ENCODE peak calls at places on chromosomes 2 and 18, in nine cellular contexts. One of them, this sample, is unnamed.

GRCh38 chr2:108825736-108826135 is 39.2 kb downstream of the CCDC138 start:
- DNase-seq in activated naive CD4-positive, alpha-beta T cell: no peak
- DNase-seq in foreskin keratinocyte: no peak
- DNase-seq in epithelial cell of esophagus: no peak
- DNase-seq in mesothelial cell of epicardium: no peak
- DNase-seq in GM23248: no peak
- DNase-seq in foreskin melanocyte: no peak
- DNase-seq in ureter: no peak
- DNase-seq in stimulated activated CD4-positive, alpha-beta T cell treated with anti-CD3 and anti-CD28 coated beads, TNF-alpha, amount 100 ng/mL, for 4 hours: no peak
- DNase-seq in this sample: no peak

GRCh38 chr2:140654565-140654964 is 1476.3 kb downstream of the LRP1B start:
- DNase-seq in activated naive CD4-positive, alpha-beta T cell: no peak
- DNase-seq in foreskin keratinocyte: no peak
- DNase-seq in stimulated activated CD4-positive, alpha-beta T cell treated with anti-CD3 and anti-CD28 coated beads, TNF-alpha, amount 100 ng/mL, for 4 hours: no peak
- DNase-seq in epithelial cell of esophagus: no peak
- DNase-seq in ureter: no peak
- DNase-seq in foreskin melanocyte: no peak
- DNase-seq in GM23248: no peak
- DNase-seq in mesothelial cell of epicardium: no peak
- DNase-seq in this sample: no peak

GRCh38 chr18:62967089-62967488 is 251.7 kb downstream of the PHLPP1 start:
- DNase-seq in foreskin melanocyte: no peak
- DNase-seq in foreskin keratinocyte: no peak
- DNase-seq in GM23248: no peak
- DNase-seq in mesothelial cell of epicardium: no peak
- DNase-seq in epithelial cell of esophagus: no peak
- DNase-seq in ureter: no peak
- DNase-seq in activated naive CD4-positive, alpha-beta T cell: no peak
- DNase-seq in stimulated activated CD4-positive, alpha-beta T cell treated with anti-CD3 and anti-CD28 coated beads, TNF-alpha, amount 100 ng/mL, for 4 hours: no peak
- DNase-seq in this sample: no peak

GRCh38 chr2:27282892-27283291 is 663 bp downstream of the TRIM54 start:
- DNase-seq in epithelial cell of esophagus: peak
- DNase-seq in foreskin keratinocyte: no peak
- DNase-seq in GM23248: no peak
- DNase-seq in ureter: no peak
- DNase-seq in stimulated activated CD4-positive, alpha-beta T cell treated with anti-CD3 and anti-CD28 coated beads, TNF-alpha, amount 100 ng/mL, for 4 hours: no peak
- DNase-seq in activated naive CD4-positive, alpha-beta T cell: no peak
- DNase-seq in mesothelial cell of epicardium: no peak
- DNase-seq in foreskin melanocyte: no peak
- DNase-seq in this sample: no peak

GRCh38 chr2:128319773-128320608 is 1.3 kb upstream of the HS6ST1 start:
- DNase-seq in GM23248: no peak
- DNase-seq in epithelial cell of esophagus: no peak
- DNase-seq in mesothelial cell of epicardium: peak
- DNase-seq in foreskin melanocyte: no peak
- DNase-seq in stimulated activated CD4-positive, alpha-beta T cell treated with anti-CD3 and anti-CD28 coated beads, TNF-alpha, amount 100 ng/mL, for 4 hours: no peak
- DNase-seq in ureter: no peak
- DNase-seq in foreskin keratinocyte: no peak
- DNase-seq in activated naive CD4-positive, alpha-beta T cell: no peak
- DNase-seq in this sample: peak

GRCh38 chr2:140997997-140998396 is 1132.8 kb downstream of the LRP1B start:
- DNase-seq in ureter: no peak
- DNase-seq in activated naive CD4-positive, alpha-beta T cell: no peak
- DNase-seq in foreskin keratinocyte: no peak
- DNase-seq in epithelial cell of esophagus: no peak
- DNase-seq in GM23248: peak
- DNase-seq in foreskin melanocyte: no peak
- DNase-seq in stimulated activated CD4-positive, alpha-beta T cell treated with anti-CD3 and anti-CD28 coated beads, TNF-alpha, amount 100 ng/mL, for 4 hours: no peak
- DNase-seq in mesothelial cell of epicardium: no peak
- DNase-seq in this sample: no peak

GRCh38 chr2:21981127-21981526 is 857.4 kb downstream of the TDRD15 start:
- DNase-seq in ureter: no peak
- DNase-seq in stimulated activated CD4-positive, alpha-beta T cell treated with anti-CD3 and anti-CD28 coated beads, TNF-alpha, amount 100 ng/mL, for 4 hours: no peak
- DNase-seq in activated naive CD4-positive, alpha-beta T cell: no peak
- DNase-seq in foreskin keratinocyte: no peak
- DNase-seq in mesothelial cell of epicardium: no peak
- DNase-seq in epithelial cell of esophagus: peak
- DNase-seq in foreskin melanocyte: no peak
- DNase-seq in GM23248: no peak
- DNase-seq in this sample: no peak

GRCh38 chr2:20675701-20676352 is 8.9 kb downstream of the GDF7 start:
- DNase-seq in ureter: no peak
- DNase-seq in activated naive CD4-positive, alpha-beta T cell: no peak
- DNase-seq in foreskin melanocyte: no peak
- DNase-seq in mesothelial cell of epicardium: no peak
- DNase-seq in stimulated activated CD4-positive, alpha-beta T cell treated with anti-CD3 and anti-CD28 coated beads, TNF-alpha, amount 100 ng/mL, for 4 hours: no peak
- DNase-seq in foreskin keratinocyte: peak
- DNase-seq in epithelial cell of esophagus: peak
- DNase-seq in GM23248: peak
- DNase-seq in this sample: no peak

GRCh38 chr2:230873670-230874401 is 9.1 kb downstream of the ITM2C start:
- DNase-seq in GM23248: no peak
- DNase-seq in mesothelial cell of epicardium: peak
- DNase-seq in stimulated activated CD4-positive, alpha-beta T cell treated with anti-CD3 and anti-CD28 coated beads, TNF-alpha, amount 100 ng/mL, for 4 hours: no peak
- DNase-seq in foreskin melanocyte: no peak
- DNase-seq in activated naive CD4-positive, alpha-beta T cell: no peak
- DNase-seq in ureter: peak
- DNase-seq in foreskin keratinocyte: no peak
- DNase-seq in epithelial cell of esophagus: no peak
- DNase-seq in this sample: no peak

GRCh38 chr2:158841839-158842238 is 46.7 kb downstream of the DAPL1 start:
- DNase-seq in epithelial cell of esophagus: no peak
- DNase-seq in mesothelial cell of epicardium: no peak
- DNase-seq in stimulated activated CD4-positive, alpha-beta T cell treated with anti-CD3 and anti-CD28 coated beads, TNF-alpha, amount 100 ng/mL, for 4 hours: no peak
- DNase-seq in foreskin keratinocyte: no peak
- DNase-seq in foreskin melanocyte: no peak
- DNase-seq in GM23248: peak
- DNase-seq in activated naive CD4-positive, alpha-beta T cell: no peak
- DNase-seq in ureter: no peak
- DNase-seq in this sample: no peak

GRCh38 chr2:56580242-56580641 is 396.5 kb downstream of the CCDC85A start:
- DNase-seq in activated naive CD4-positive, alpha-beta T cell: no peak
- DNase-seq in epithelial cell of esophagus: no peak
- DNase-seq in foreskin melanocyte: no peak
- DNase-seq in mesothelial cell of epicardium: no peak
- DNase-seq in GM23248: peak
- DNase-seq in stimulated activated CD4-positive, alpha-beta T cell treated with anti-CD3 and anti-CD28 coated beads, TNF-alpha, amount 100 ng/mL, for 4 hours: no peak
- DNase-seq in ureter: no peak
- DNase-seq in foreskin keratinocyte: peak
- DNase-seq in this sample: no peak

GRCh38 chr18:51193621-51194287 is 3.7 kb downstream of the MEX3C start:
- DNase-seq in GM23248: peak
- DNase-seq in mesothelial cell of epicardium: no peak
- DNase-seq in activated naive CD4-positive, alpha-beta T cell: no peak
- DNase-seq in foreskin melanocyte: no peak
- DNase-seq in epithelial cell of esophagus: peak
- DNase-seq in foreskin keratinocyte: no peak
- DNase-seq in ureter: no peak
- DNase-seq in stimulated activated CD4-positive, alpha-beta T cell treated with anti-CD3 and anti-CD28 coated beads, TNF-alpha, amount 100 ng/mL, for 4 hours: no peak
- DNase-seq in this sample: no peak

GRCh38 chr2:176188969-176189665 is 649 bp downstream of the HOXD1 start:
- DNase-seq in stimulated activated CD4-positive, alpha-beta T cell treated with anti-CD3 and anti-CD28 coated beads, TNF-alpha, amount 100 ng/mL, for 4 hours: no peak
- DNase-seq in GM23248: peak
- DNase-seq in foreskin melanocyte: no peak
- DNase-seq in epithelial cell of esophagus: no peak
- DNase-seq in mesothelial cell of epicardium: no peak
- DNase-seq in foreskin keratinocyte: no peak
- DNase-seq in ureter: no peak
- DNase-seq in activated naive CD4-positive, alpha-beta T cell: no peak
- DNase-seq in this sample: peak

GRCh38 chr2:45607701-45608100 is 3.4 kb downstream of the SRBD1 start:
- DNase-seq in ureter: no peak
- DNase-seq in stimulated activated CD4-positive, alpha-beta T cell treated with anti-CD3 and anti-CD28 coated beads, TNF-alpha, amount 100 ng/mL, for 4 hours: no peak
- DNase-seq in foreskin keratinocyte: peak
- DNase-seq in activated naive CD4-positive, alpha-beta T cell: no peak
- DNase-seq in GM23248: peak
- DNase-seq in mesothelial cell of epicardium: no peak
- DNase-seq in epithelial cell of esophagus: peak
- DNase-seq in foreskin melanocyte: peak
- DNase-seq in this sample: no peak

GRCh38 chr2:190679813-190680591 is 31.1 kb downstream of the NAB1 start:
- DNase-seq in foreskin keratinocyte: peak
- DNase-seq in activated naive CD4-positive, alpha-beta T cell: no peak
- DNase-seq in ureter: no peak
- DNase-seq in mesothelial cell of epicardium: peak
- DNase-seq in GM23248: peak
- DNase-seq in foreskin melanocyte: peak
- DNase-seq in epithelial cell of esophagus: peak
- DNase-seq in stimulated activated CD4-positive, alpha-beta T cell treated with anti-CD3 and anti-CD28 coated beads, TNF-alpha, amount 100 ng/mL, for 4 hours: peak
- DNase-seq in this sample: no peak

GRCh38 chr2:238260879-238261278 is 21.0 kb upstream of the HES6 start:
- DNase-seq in foreskin keratinocyte: no peak
- DNase-seq in ureter: no peak
- DNase-seq in mesothelial cell of epicardium: no peak
- DNase-seq in activated naive CD4-positive, alpha-beta T cell: no peak
- DNase-seq in stimulated activated CD4-positive, alpha-beta T cell treated with anti-CD3 and anti-CD28 coated beads, TNF-alpha, amount 100 ng/mL, for 4 hours: no peak
- DNase-seq in foreskin melanocyte: no peak
- DNase-seq in GM23248: no peak
- DNase-seq in epithelial cell of esophagus: no peak
- DNase-seq in this sample: no peak

GRCh38 chr2:200602584-200602983 is 16.8 kb downstream of the AOX1 start:
- DNase-seq in mesothelial cell of epicardium: no peak
- DNase-seq in GM23248: no peak
- DNase-seq in ureter: no peak
- DNase-seq in activated naive CD4-positive, alpha-beta T cell: no peak
- DNase-seq in foreskin melanocyte: no peak
- DNase-seq in stimulated activated CD4-positive, alpha-beta T cell treated with anti-CD3 and anti-CD28 coated beads, TNF-alpha, amount 100 ng/mL, for 4 hours: no peak
- DNase-seq in foreskin keratinocyte: no peak
- DNase-seq in epithelial cell of esophagus: no peak
- DNase-seq in this sample: no peak

GRCh38 chr2:21469158-21469557 is 345.4 kb downstream of the TDRD15 start:
- DNase-seq in epithelial cell of esophagus: no peak
- DNase-seq in ureter: no peak
- DNase-seq in mesothelial cell of epicardium: no peak
- DNase-seq in stimulated activated CD4-positive, alpha-beta T cell treated with anti-CD3 and anti-CD28 coated beads, TNF-alpha, amount 100 ng/mL, for 4 hours: no peak
- DNase-seq in activated naive CD4-positive, alpha-beta T cell: no peak
- DNase-seq in GM23248: no peak
- DNase-seq in foreskin melanocyte: no peak
- DNase-seq in foreskin keratinocyte: no peak
- DNase-seq in this sample: no peak

GRCh38 chr2:69159988-69160387 is 147.0 kb downstream of the ANTXR1 start:
- DNase-seq in activated naive CD4-positive, alpha-beta T cell: no peak
- DNase-seq in stimulated activated CD4-positive, alpha-beta T cell treated with anti-CD3 and anti-CD28 coated beads, TNF-alpha, amount 100 ng/mL, for 4 hours: no peak
- DNase-seq in foreskin keratinocyte: peak
- DNase-seq in ureter: no peak
- DNase-seq in foreskin melanocyte: no peak
- DNase-seq in GM23248: peak
- DNase-seq in mesothelial cell of epicardium: no peak
- DNase-seq in epithelial cell of esophagus: peak
- DNase-seq in this sample: no peak

GRCh38 chr2:148527488-148528340 is 116.8 kb upstream of the EPC2 start:
- DNase-seq in GM23248: peak
- DNase-seq in epithelial cell of esophagus: no peak
- DNase-seq in activated naive CD4-positive, alpha-beta T cell: no peak
- DNase-seq in stimulated activated CD4-positive, alpha-beta T cell treated with anti-CD3 and anti-CD28 coated beads, TNF-alpha, amount 100 ng/mL, for 4 hours: no peak
- DNase-seq in mesothelial cell of epicardium: no peak
- DNase-seq in ureter: no peak
- DNase-seq in foreskin keratinocyte: peak
- DNase-seq in foreskin melanocyte: no peak
- DNase-seq in this sample: no peak

GRCh38 chr18:45688113-45688512 is 35.9 kb upstream of the SLC14A1 start:
- DNase-seq in epithelial cell of esophagus: no peak
- DNase-seq in mesothelial cell of epicardium: no peak
- DNase-seq in GM23248: peak
- DNase-seq in activated naive CD4-positive, alpha-beta T cell: no peak
- DNase-seq in ureter: no peak
- DNase-seq in foreskin keratinocyte: no peak
- DNase-seq in stimulated activated CD4-positive, alpha-beta T cell treated with anti-CD3 and anti-CD28 coated beads, TNF-alpha, amount 100 ng/mL, for 4 hours: no peak
- DNase-seq in foreskin melanocyte: no peak
- DNase-seq in this sample: no peak

GRCh38 chr2:69572640-69573039 is 70.9 kb downstream of the AAK1 start:
- DNase-seq in ureter: no peak
- DNase-seq in epithelial cell of esophagus: peak
- DNase-seq in activated naive CD4-positive, alpha-beta T cell: no peak
- DNase-seq in GM23248: peak
- DNase-seq in mesothelial cell of epicardium: no peak
- DNase-seq in foreskin melanocyte: no peak
- DNase-seq in foreskin keratinocyte: no peak
- DNase-seq in stimulated activated CD4-positive, alpha-beta T cell treated with anti-CD3 and anti-CD28 coated beads, TNF-alpha, amount 100 ng/mL, for 4 hours: no peak
- DNase-seq in this sample: no peak

GRCh38 chr2:230537531-230537976 is 121.6 kb downstream of the SP100 start:
- DNase-seq in GM23248: no peak
- DNase-seq in stimulated activated CD4-positive, alpha-beta T cell treated with anti-CD3 and anti-CD28 coated beads, TNF-alpha, amount 100 ng/mL, for 4 hours: no peak
- DNase-seq in activated naive CD4-positive, alpha-beta T cell: no peak
- DNase-seq in foreskin keratinocyte: no peak
- DNase-seq in epithelial cell of esophagus: no peak
- DNase-seq in ureter: no peak
- DNase-seq in mesothelial cell of epicardium: no peak
- DNase-seq in foreskin melanocyte: no peak
- DNase-seq in this sample: no peak

GRCh38 chr2:85310330-85310729 is 17.5 kb downstream of the TGOLN2 start:
- DNase-seq in epithelial cell of esophagus: no peak
- DNase-seq in mesothelial cell of epicardium: no peak
- DNase-seq in activated naive CD4-positive, alpha-beta T cell: no peak
- DNase-seq in ureter: no peak
- DNase-seq in stimulated activated CD4-positive, alpha-beta T cell treated with anti-CD3 and anti-CD28 coated beads, TNF-alpha, amount 100 ng/mL, for 4 hours: no peak
- DNase-seq in GM23248: no peak
- DNase-seq in foreskin melanocyte: no peak
- DNase-seq in foreskin keratinocyte: no peak
- DNase-seq in this sample: no peak